ENCODE peak calls at places on chromosomes 12 and 14, in nine cellular contexts. F, V, L, S, T, P, B, J and G are unnamed samples. For H3K4me1, the result is how much of the 10 kb centered on the place peaks cover.

GRCh38 chr14:74464785-74465184 is 28.3 kb downstream of the NPC2 start:
- DNase-seq in F (no peak), V (no peak), L (no peak), S (no peak), T (no peak), P (no peak), B (no peak), J (no peak), G (no peak)

GRCh38 chr14:77409131-77409533 is 14.2 kb downstream of the NOXRED1 start:
- DNase-seq in F (no peak), V (no peak), L (no peak), S (no peak), T (no peak), P (no peak), B (no peak), J (peak), G (no peak)

GRCh38 chr12:93984005-93984404 is 164.4 kb upstream of the PLXNC1 start:
- DNase-seq in F (no peak), V (no peak), L (no peak), S (no peak), T (no peak), P (no peak), B (no peak), J (no peak), G (no peak)

GRCh38 chr12:103652808-103653207 is 65.7 kb downstream of the STAB2 start:
- DNase-seq in F (no peak), V (no peak), L (no peak), S (no peak), T (no peak), P (no peak), B (no peak), J (no peak), G (peak)

GRCh38 chr14:105852378-105853088 is 326.1 kb downstream of the TMEM121 start:
- DNase-seq in F (no peak), V (no peak), L (no peak), S (peak), T (no peak), P (no peak), B (no peak), J (no peak), G (peak)

GRCh38 chr14:97948841-97949240 is 1151.7 kb downstream of the VRK1 start:
- DNase-seq in F (no peak), V (no peak), L (no peak), S (no peak), T (no peak), P (no peak), B (no peak), J (no peak), G (no peak)

GRCh38 chr12:40137252-40137651 is 31.4 kb upstream of the SLC2A13 start:
- DNase-seq in F (peak), V (no peak), L (no peak), S (no peak), T (no peak), P (peak), B (no peak), J (peak), G (no peak)

GRCh38 chr12:13167226-13167625 is 29.3 kb upstream of the EMP1 start:
- DNase-seq in F (no peak), V (no peak), L (no peak), S (no peak), T (no peak), P (no peak), B (no peak), J (no peak), G (no peak)

GRCh38 chr12:128524439-128524838 is 257.5 kb downstream of the TMEM132C start:
- DNase-seq in F (no peak), V (no peak), L (no peak), S (no peak), T (no peak), P (no peak), B (no peak), J (no peak), G (no peak)

GRCh38 chr12:52004042-52004648 is 2.6 kb upstream of the TAMALIN start:
- DNase-seq in F (no peak), V (no peak), L (peak), S (peak), T (peak), P (no peak), B (no peak), J (peak), G (peak)

GRCh38 chr14:103530390-103530789 is 1.4 kb downstream of the TRMT61A start:
- DNase-seq in F (no peak), V (no peak), L (no peak), S (no peak), T (no peak), P (no peak), B (no peak), J (peak), G (no peak)

GRCh38 chr12:112997506-112997905 is 19.2 kb downstream of the OAS2 start:
- DNase-seq in F (no peak), V (no peak), L (no peak), S (no peak), T (no peak), P (no peak), B (no peak), J (no peak), G (no peak)

GRCh38 chr12:57460457-57461325 is 1.1 kb downstream of the GLI1 start:
- DNase-seq in F (no peak), V (no peak), L (no peak), S (no peak), T (peak), P (peak), B (peak), J (no peak), G (no peak)

GRCh38 chr12:6461401-6462233 is 8.9 kb downstream of the VAMP1 start:
- DNase-seq in F (peak), V (peak), L (no peak), S (no peak), T (peak), P (peak), B (no peak), J (no peak), G (peak)

GRCh38 chr12:16359512-16360491 is 12.4 kb downstream of the MGST1 start:
- DNase-seq in F (no peak), V (no peak), L (peak), S (no peak), T (peak), P (peak), B (peak), J (peak), G (peak)

GRCh38 chr12:123271182-123271491 is 519 bp downstream of the CDK2AP1 start:
- DNase-seq in F (peak), V (peak), L (peak), S (peak), T (peak), P (peak), B (peak), J (peak), G (peak)

GRCh38 chr14:101554991-101555668 is 6.2 kb upstream of the DIO3 start:
- DNase-seq in F (no peak), V (no peak), L (peak), S (no peak), T (peak), P (no peak), B (no peak), J (no peak), G (peak)

GRCh38 chr12:96247567-96247962 is 53.4 kb downstream of the ELK3 start:
- DNase-seq in F (no peak), V (no peak), L (no peak), S (no peak), T (no peak), P (no peak), B (no peak), J (peak), G (no peak)

GRCh38 chr12:101857043-101857558 is 20.3 kb upstream of the DRAM1 start:
- DNase-seq in F (no peak), V (no peak), L (no peak), S (no peak), T (no peak), P (no peak), B (no peak), J (peak), G (no peak)

GRCh38 chr14:31269599-31270195 is 62.1 kb upstream of the HECTD1 start:
- DNase-seq in F (no peak), V (no peak), L (no peak), S (no peak), T (no peak), P (no peak), B (no peak), J (peak), G (no peak)

GRCh38 chr12:56541610-56542009 is 20.0 kb downstream of the RBMS2 start:
- DNase-seq in F (no peak), V (no peak), L (no peak), S (no peak), T (no peak), P (no peak), B (no peak), J (no peak), G (no peak)

GRCh38 chr12:71640316-71640715 is 23.3 kb downstream of the ZFC3H1 start:
- DNase-seq in F (no peak), V (no peak), L (no peak), S (no peak), T (no peak), P (no peak), B (no peak), J (no peak), G (no peak)

GRCh38 chr14:105420141-105420975 is 731 bp downstream of the MTA1 start:
- DNase-seq in F (no peak), V (no peak), L (no peak), S (no peak), T (no peak), P (no peak), B (no peak), J (no peak), G (no peak)

GRCh38 chr12:14982986-14983385 is 10.1 kb downstream of the PDE6H start:
- DNase-seq in F (no peak), V (no peak), L (no peak), S (no peak), T (no peak), P (peak), B (no peak), J (no peak), G (no peak)

GRCh38 chr12:57889541-57889989 is 43.0 kb upstream of the CTDSP2 start:
- DNase-seq in F (no peak), V (no peak), L (no peak), S (peak), T (peak), P (no peak), B (no peak), J (peak), G (peak)

GRCh38 chr12:16579041-16579440 is 26.9 kb downstream of the LMO3 start:
- DNase-seq in F (no peak), V (no peak), L (no peak), S (no peak), T (no peak), P (no peak), B (no peak), J (no peak), G (no peak)

GRCh38 chr12:8913702-8914032 is 642 bp upstream of the PHC1 start:
- DNase-seq in F (no peak), V (no peak), L (no peak), S (no peak), T (no peak), P (no peak), B (no peak), J (no peak), G (no peak)

GRCh38 chr12:93741741-93742085 is 64.5 kb downstream of the CRADD start:
- DNase-seq in F (no peak), V (no peak), L (no peak), S (peak), T (no peak), P (no peak), B (peak), J (no peak), G (peak)

GRCh38 chr12:111269688-111270087 is 99.2 kb downstream of the PHETA1 start:
- DNase-seq in F (no peak), V (no peak), L (no peak), S (no peak), T (no peak), P (no peak), B (no peak), J (no peak), G (no peak)

GRCh38 chr12:64019101-64019500 is 174.6 kb downstream of the SRGAP1 start:
- DNase-seq in F (no peak), V (no peak), L (no peak), S (no peak), T (no peak), P (no peak), B (no peak), J (no peak), G (no peak)

GRCh38 chr14:101509730-101510371 is 51.4 kb upstream of the DIO3 start:
- DNase-seq in F (no peak), V (no peak), L (no peak), S (no peak), T (no peak), P (no peak), B (no peak), J (no peak), G (no peak)

GRCh38 chr12:78146365-78146772 is 315.7 kb downstream of the NAV3 start:
- DNase-seq in F (peak), V (no peak), L (no peak), S (no peak), T (no peak), P (peak), B (peak), J (peak), G (no peak)

GRCh38 chr14:92733007-92733406 is 15.4 kb downstream of the LGMN start:
- DNase-seq in F (no peak), V (no peak), L (no peak), S (no peak), T (no peak), P (no peak), B (no peak), J (no peak), G (no peak)

GRCh38 chr12:112869091-112869490 is 37.7 kb upstream of the OAS1 start:
- DNase-seq in F (no peak), V (no peak), L (no peak), S (no peak), T (no peak), P (no peak), B (no peak), J (no peak), G (no peak)

GRCh38 chr12:29726321-29726692 is 57.4 kb downstream of the TMTC1 start:
- DNase-seq in F (no peak), V (no peak), L (no peak), S (no peak), T (no peak), P (no peak), B (no peak), J (peak), G (no peak)

GRCh38 chr12:92404921-92405320 is 259.3 kb upstream of the BTG1 start:
- DNase-seq in F (no peak), V (no peak), L (no peak), S (no peak), T (no peak), P (no peak), B (no peak), J (no peak), G (no peak)
- H3K4me1 ChIP-seq in F (half or more), V (under half), L (under half), S (under half), T (under half), P (half or more), B (under half), J (under half), G (under half)

DNA sequence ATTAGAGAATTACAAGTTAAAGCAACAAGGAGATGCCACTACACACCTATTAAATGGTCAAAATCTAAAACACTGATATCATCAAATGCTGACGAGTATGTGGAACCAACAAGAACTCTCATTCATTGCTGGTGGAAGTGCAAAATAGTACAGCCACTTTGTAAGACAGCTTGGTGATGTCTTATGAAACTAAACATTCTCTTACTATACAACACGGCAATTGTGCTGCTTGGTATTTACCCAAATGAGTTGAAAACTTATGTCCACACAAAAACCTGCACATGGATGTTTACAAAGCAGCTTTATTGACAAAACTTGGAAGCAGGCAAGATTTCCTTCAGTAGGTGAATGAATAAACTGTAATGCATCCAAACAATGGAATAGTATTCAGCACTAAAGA is 3.2 kb downstream of the TMBIM4 start:
- DNase-seq in F (no peak), V (no peak), L (no peak), S (no peak), T (no peak), P (no peak), B (no peak), J (no peak), G (no peak)
- H3K27ac ChIP-seq in F (no peak), V (no peak), L (no peak), S (no peak), T (no peak), P (no peak), B (no peak), J (no peak), G (no peak)

GRCh38 chr14:91366749-91367148 is 50.9 kb downstream of the CCDC88C start:
- DNase-seq in F (no peak), V (no peak), L (peak), S (no peak), T (peak), P (no peak), B (no peak), J (no peak), G (no peak)
- H3K4me1 ChIP-seq in F (half or more), V (half or more), L (under half), S (under half), T (under half), P (half or more), B (under half), J (under half), G (under half)

DNA sequence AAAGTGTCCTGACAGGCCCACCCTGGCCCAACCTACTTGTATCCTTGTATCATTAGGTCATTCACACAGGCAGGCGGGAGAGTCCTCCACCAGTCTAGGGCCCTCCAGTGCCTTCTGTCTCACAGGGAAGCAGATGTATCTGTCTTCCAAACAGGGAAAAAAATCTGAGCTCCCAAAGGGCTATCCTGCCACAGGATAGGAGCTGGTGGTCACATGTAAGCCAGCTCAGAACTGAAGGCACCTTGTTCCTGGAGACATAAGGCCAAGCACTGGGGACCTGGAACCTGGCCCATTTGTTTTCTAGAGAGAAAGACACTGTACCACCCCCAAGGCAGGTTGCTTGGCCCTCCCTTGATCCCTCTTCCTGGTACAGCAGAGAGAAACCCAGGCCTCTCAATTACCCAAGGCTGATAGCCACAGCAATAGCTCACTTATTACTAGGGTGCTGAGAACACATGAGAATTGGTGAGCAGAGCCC is 19.4 kb upstream of the PLEKHH1 start:
- DNase-seq in F (no peak), V (no peak), L (peak), S (no peak), T (peak), P (no peak), B (no peak), J (no peak), G (peak)
- H3K27ac ChIP-seq in F (peak), V (peak), L (peak), S (peak), T (peak), P (no peak), B (no peak), J (no peak), G (peak)

GRCh38 chr14:100438678-100439592 is 115.8 kb downstream of the SLC25A47 start:
- DNase-seq in F (no peak), V (no peak), L (no peak), S (peak), T (peak), P (no peak), B (no peak), J (peak), G (peak)

GRCh38 chr14:100440758-100441203 is 117.6 kb downstream of the SLC25A47 start:
- DNase-seq in F (no peak), V (no peak), L (no peak), S (no peak), T (no peak), P (no peak), B (no peak), J (no peak), G (no peak)

GRCh38 chr14:100439781-100440180 is 116.6 kb downstream of the SLC25A47 start:
- DNase-seq in F (no peak), V (no peak), L (no peak), S (peak), T (peak), P (no peak), B (no peak), J (no peak), G (peak)

GRCh38 chr14:100441271-100441947 is 118.3 kb downstream of the SLC25A47 start:
- DNase-seq in F (no peak), V (no peak), L (no peak), S (no peak), T (no peak), P (no peak), B (no peak), J (no peak), G (no peak)

GRCh38 chr14:100440207-100440631 is 117.1 kb downstream of the SLC25A47 start:
- DNase-seq in F (peak), V (no peak), L (peak), S (peak), T (peak), P (no peak), B (peak), J (peak), G (peak)
- H3K4me1 ChIP-seq in F (under half), V (under half), L (under half), S (under half), T (under half), P (under half), B (under half), J (under half), G (under half)

GRCh38 chr12:3418609-3419469 is 72.2 kb upstream of the PRMT8 start:
- DNase-seq in F (no peak), V (no peak), L (no peak), S (no peak), T (no peak), P (no peak), B (no peak), J (no peak), G (peak)
- H3K27ac ChIP-seq in F (no peak), V (no peak), L (peak), S (no peak), T (no peak), P (no peak), B (no peak), J (no peak), G (no peak)

DNA sequence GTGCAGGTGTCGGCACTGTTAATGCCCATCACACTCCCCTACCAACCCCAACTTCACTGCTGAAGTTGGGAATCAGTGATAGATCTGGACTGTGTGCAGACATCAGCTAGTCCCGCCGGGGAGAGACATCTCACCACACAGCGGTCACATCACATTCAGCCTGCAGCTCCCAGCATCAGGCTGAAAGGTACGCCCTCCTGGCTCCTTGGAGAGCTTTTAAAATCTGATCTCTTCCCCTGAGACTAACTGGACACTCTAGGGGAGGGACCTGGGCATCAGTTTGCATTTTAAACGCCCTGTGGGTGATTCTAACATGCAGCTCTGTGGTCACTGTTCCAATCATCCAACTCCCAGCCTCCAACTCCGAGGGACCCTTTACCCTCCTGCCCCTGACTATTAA is 58.4 kb downstream of the CCDC85C start:
- DNase-seq in F (no peak), V (no peak), L (no peak), S (no peak), T (no peak), P (no peak), B (no peak), J (no peak), G (no peak)
- H3K4me1 ChIP-seq in F (under half), V (under half), L (under half), S (under half), T (under half), P (under half), B (under half), J (under half), G (under half)